ENCODE peak calls at places on chromosomes 5 and 9, in eight cellular contexts. H is brain pericyte; M is CD4-positive, alpha-beta T cell; N is ecto neural progenitor cell; P is head of caudate nucleus; D is Calu3; Q is C1 segment of cervical spinal cord; T is ELR. G is an unnamed sample.

GRCh38 chr5:132414634-132415377 is 45.3 kb downstream of the SLC22A5 start:
- DNase-seq in D (peak), Q (no peak), N (no peak), P (no peak), T (peak), H (no peak), M (no peak), G (no peak)

GRCh38 chr5:55407059-55407684 is 99.4 kb downstream of the MTREX start:
- DNase-seq in H (no peak), N (no peak), D (peak), T (peak), M (no peak), P (no peak), Q (no peak), G (no peak)

GRCh38 chr5:34571380-34572041 is 84.6 kb upstream of the RAI14 start:
- DNase-seq in M (no peak), Q (no peak), H (no peak), N (no peak), P (no peak), T (peak), D (no peak), G (no peak)

GRCh38 chr9:84710701-84711397 is 41.3 kb downstream of the NTRK2 start:
- DNase-seq in D (no peak), N (no peak), P (no peak), H (no peak), T (no peak), Q (no peak), M (no peak), G (no peak)

GRCh38 chr9:81635526-81636279 is 53.6 kb downstream of the TLE1 start:
- DNase-seq in H (no peak), D (no peak), Q (no peak), T (no peak), M (no peak), N (no peak), P (no peak), G (no peak)

GRCh38 chr9:123169926-123170325 is 98.5 kb downstream of the STRBP start:
- DNase-seq in Q (no peak), T (no peak), D (no peak), H (no peak), P (no peak), N (no peak), M (no peak), G (no peak)

GRCh38 chr5:61313960-61314681 is 17.9 kb upstream of the ZSWIM6 start:
- DNase-seq in Q (peak), M (no peak), H (no peak), P (no peak), N (no peak), D (no peak), T (peak), G (no peak)

GRCh38 chr9:70120834-70121510 is 77.3 kb downstream of the MAMDC2 start:
- DNase-seq in P (no peak), T (peak), M (no peak), Q (peak), D (peak), H (peak), N (peak), G (no peak)

GRCh38 chr5:88555658-88556057 is 287.0 kb upstream of the TMEM161B start:
- DNase-seq in N (no peak), M (no peak), Q (peak), H (no peak), T (no peak), P (peak), D (no peak), G (no peak)

GRCh38 chr9:114205171-114206015 is 50.1 kb downstream of the COL27A1 start:
- DNase-seq in M (no peak), P (peak), T (no peak), Q (peak), N (no peak), H (no peak), D (no peak), G (peak)

GRCh38 chr5:14364576-14365472 is 216.8 kb upstream of the OTULINL start:
- DNase-seq in M (no peak), D (peak), Q (no peak), H (no peak), P (peak), T (peak), N (peak), G (no peak)

GRCh38 chr5:64811050-64811640 is 42.4 kb downstream of the CWC27 start:
- DNase-seq in T (peak), H (no peak), D (peak), M (no peak), P (no peak), N (no peak), Q (no peak), G (peak)

GRCh38 chr5:172686111-172686510 is 45.0 kb downstream of the NEURL1B start:
- DNase-seq in H (no peak), P (no peak), M (no peak), N (no peak), T (peak), D (no peak), Q (peak), G (no peak)

GRCh38 chr9:6484210-6484609 is 71.2 kb downstream of the UHRF2 start:
- DNase-seq in H (no peak), D (no peak), P (no peak), Q (no peak), N (no peak), T (no peak), M (no peak), G (no peak)